ENCODE peak calls at places on chromosome 1, in five cellular contexts. G is A549, I is SK-N-SH, F is K562, C is GM12878. A is an unnamed sample.

GRCh38 chr1:28449904-28450303 is 55.9 kb upstream of the RCC1 start:
- DNase-seq in C (peak), I (peak), F (peak), G (no peak), A (no peak)

GRCh38 chr1:117366982-117367768 is at the start of gene MAN1A2:
- DNase-seq in G (peak), F (peak), C (peak), I (peak), A (peak)

GRCh38 chr1:22673486-22674409 is 20.7 kb downstream of the C1QB start:
- DNase-seq in G (peak), I (peak), F (peak), C (no peak), A (peak)

GRCh38 chr1:117244971-117245370 is 34.2 kb upstream of the VTCN1 start:
- DNase-seq in G (no peak), F (no peak), I (no peak), C (no peak), A (no peak)

GRCh38 chr1:66778266-66778665 is 22.8 kb downstream of the INSL5 start:
- DNase-seq in C (no peak), I (no peak), F (no peak), G (no peak), A (no peak)

GRCh38 chr1:221083902-221084301 is 204.7 kb downstream of the HLX start:
- DNase-seq in I (no peak), G (no peak), C (no peak), F (no peak), A (no peak)

GRCh38 chr1:27940870-27941269 is 6.1 kb downstream of the SMPDL3B start:
- DNase-seq in I (peak), G (no peak), C (no peak), F (no peak), A (no peak)

GRCh38 chr1:202107801-202108731 is 14.7 kb upstream of the GPR37L1 start:
- DNase-seq in F (peak), G (peak), I (no peak), C (no peak), A (no peak)

GRCh38 chr1:31372961-31373896 is at the start of gene FABP3:
- DNase-seq in I (peak), C (no peak), F (peak), G (no peak), A (peak)

GRCh38 chr1:161720956-161721737 is at the start of gene FCRLB:
- DNase-seq in F (no peak), G (no peak), C (no peak), I (no peak), A (no peak)

GRCh38 chr1:220748091-220748934 is at the start of gene MTARC2:
- DNase-seq in I (peak), F (no peak), G (peak), C (no peak), A (peak)

GRCh38 chr1:245843101-245843500 is 664.0 kb downstream of the SMYD3 start:
- DNase-seq in F (no peak), I (no peak), G (no peak), C (no peak), A (no peak)
- TF ChIP-seq SMC3 in F (no peak), I (no peak), G (no peak), C (no peak), A (no peak)

DNA sequence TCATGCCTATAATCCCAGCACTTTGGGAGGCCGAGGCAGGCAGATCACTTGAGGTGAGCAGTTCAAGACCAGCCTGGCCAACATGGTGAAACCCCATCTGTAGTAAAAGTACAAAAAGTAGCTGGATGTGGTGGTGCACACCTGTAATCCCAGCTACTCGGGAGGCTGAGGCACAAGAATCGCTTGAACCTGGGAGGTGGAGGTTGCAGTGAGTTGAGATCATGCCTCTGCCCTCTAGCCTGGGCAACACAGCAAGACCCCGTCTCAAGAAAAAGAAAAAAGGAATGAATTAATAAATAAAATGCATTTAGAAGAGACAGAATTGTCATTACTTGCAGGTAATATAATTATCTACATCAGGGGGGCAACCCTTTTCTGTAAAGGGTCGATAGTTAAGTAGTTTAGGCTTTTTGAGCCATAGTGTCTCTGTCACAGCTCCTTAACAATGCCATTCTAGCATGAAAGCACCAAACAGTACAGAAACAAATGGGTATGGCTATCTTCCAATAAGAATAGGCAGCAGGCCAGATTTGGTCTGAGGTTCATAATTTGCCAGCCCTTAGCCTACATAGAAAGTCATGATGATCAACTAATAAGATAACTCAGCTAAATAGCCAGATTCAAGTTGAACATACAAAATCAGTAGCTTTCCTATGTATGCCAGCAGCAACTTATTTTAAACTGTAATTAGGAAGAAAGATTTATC is 56.8 kb downstream of the RPRD2 start:
- DNase-seq in G (no peak), I (peak), F (no peak), C (no peak), A (peak)
- TF ChIP-seq RCOR1 in G (no peak), I (peak), F (no peak), C (no peak), A (no peak)

DNA sequence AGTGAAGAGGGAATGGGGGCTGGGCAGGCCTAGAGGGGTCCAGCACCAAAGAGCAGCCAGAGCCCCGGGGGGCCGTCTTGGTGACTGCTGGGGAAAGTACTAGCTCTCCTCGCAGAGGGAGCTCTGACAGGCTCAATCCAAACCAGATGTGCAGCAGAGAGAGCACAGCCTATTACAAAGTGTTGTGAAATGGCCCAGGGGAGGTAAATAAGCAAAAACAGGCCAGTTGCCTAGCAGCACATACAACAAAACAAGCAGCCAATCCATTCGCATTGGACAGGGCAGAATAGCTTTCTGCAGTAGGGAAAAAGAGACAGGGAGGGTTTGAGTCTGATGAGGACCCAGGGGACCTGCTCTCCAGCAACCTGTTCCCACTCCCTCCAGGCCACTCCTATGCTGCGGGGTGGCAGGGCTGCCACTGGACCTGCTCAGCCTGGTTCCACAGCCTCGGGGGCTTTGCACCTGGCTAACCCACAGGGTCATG is 239.6 kb upstream of the FGGY start:
- DNase-seq in F (no peak), I (peak), G (peak), C (no peak), A (peak)
- TF ChIP-seq SMC3 in F (no peak), I (peak), G (no peak), C (no peak), A (peak)

GRCh38 chr1:226605573-226605950 is 57.0 kb downstream of the STUM start:
- DNase-seq in C (no peak), F (no peak), I (no peak), G (no peak), A (no peak)

GRCh38 chr1:226603030-226603960 is 54.7 kb downstream of the STUM start:
- DNase-seq in G (no peak), F (no peak), I (no peak), C (no peak), A (peak)

GRCh38 chr1:226606311-226607267 is 58.0 kb downstream of the STUM start:
- DNase-seq in G (no peak), I (no peak), C (no peak), F (no peak), A (no peak)

GRCh38 chr1:226603976-226604845 is 55.6 kb downstream of the STUM start:
- DNase-seq in I (no peak), C (no peak), F (peak), G (no peak), A (no peak)

GRCh38 chr1:226604846-226605572 is 56.4 kb downstream of the STUM start:
- DNase-seq in I (no peak), C (no peak), F (no peak), G (no peak), A (no peak)
- TF ChIP-seq RCOR1 in I (no peak), C (no peak), F (no peak), G (no peak), A (no peak)

DNA sequence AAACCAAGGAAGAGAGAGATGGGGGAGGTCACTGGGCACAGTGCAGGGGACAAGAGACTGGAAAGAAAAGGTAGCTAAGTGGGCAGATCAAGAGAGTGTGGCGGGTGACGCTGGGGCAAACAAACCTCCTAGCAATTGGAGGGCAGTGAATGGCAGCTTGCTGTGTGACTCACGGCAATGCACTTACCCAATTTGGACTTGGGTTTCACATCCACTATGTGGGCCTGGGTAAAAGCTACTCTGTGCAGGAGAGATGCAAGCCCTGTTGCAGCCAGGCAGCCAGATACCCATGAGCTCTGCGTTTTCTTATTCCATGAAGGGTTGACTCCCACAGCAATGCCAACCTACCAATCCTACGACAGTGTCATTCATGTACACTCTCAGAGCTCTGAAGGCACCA is 9.5 kb downstream of the PLXNA2 start:
- DNase-seq in I (no peak), G (no peak), F (no peak), C (no peak), A (no peak)
- TF ChIP-seq SMC3 in I (no peak), G (no peak), F (no peak), C (no peak), A (no peak)